ENCODE peak calls at places on chromosomes 13 and 19, in six cellular contexts. One of them, this sample, is unnamed.

GRCh38 chr13:70080030-70080429 is 27.6 kb upstream of the ATXN8OS start:
- DNase-seq in neural progenitor cell: no peak
- DNase-seq in OCI-LY7: no peak
- DNase-seq in GM23248: no peak
- DNase-seq in GM23338: no peak
- DNase-seq in PC-3: no peak
- DNase-seq in this sample: peak

GRCh38 chr13:92188574-92188973 is 790.2 kb downstream of the GPC5 start:
- DNase-seq in neural progenitor cell: no peak
- DNase-seq in OCI-LY7: no peak
- DNase-seq in GM23248: no peak
- DNase-seq in GM23338: no peak
- DNase-seq in PC-3: no peak
- DNase-seq in this sample: no peak

GRCh38 chr19:43700368-43701015 is 15.4 kb upstream of the IRGC start:
- DNase-seq in neural progenitor cell: peak
- DNase-seq in OCI-LY7: no peak
- DNase-seq in GM23248: peak
- DNase-seq in GM23338: no peak
- DNase-seq in PC-3: peak
- DNase-seq in this sample: no peak

GRCh38 chr13:49711218-49711863 is 20.1 kb upstream of the EBPL start:
- DNase-seq in neural progenitor cell: no peak
- DNase-seq in OCI-LY7: no peak
- DNase-seq in GM23248: peak
- DNase-seq in GM23338: no peak
- DNase-seq in PC-3: peak
- DNase-seq in this sample: no peak

GRCh38 chr19:36125557-36125956 is 10.3 kb downstream of the TBCB start:
- DNase-seq in neural progenitor cell: no peak
- DNase-seq in OCI-LY7: no peak
- DNase-seq in GM23248: no peak
- DNase-seq in GM23338: no peak
- DNase-seq in PC-3: no peak
- DNase-seq in this sample: peak

GRCh38 chr19:28582344-28582743 is 630.6 kb downstream of the UQCRFS1 start:
- DNase-seq in neural progenitor cell: no peak
- DNase-seq in OCI-LY7: no peak
- DNase-seq in GM23248: no peak
- DNase-seq in GM23338: no peak
- DNase-seq in PC-3: no peak
- DNase-seq in this sample: no peak

GRCh38 chr13:23510979-23511735 is 59.1 kb upstream of the TNFRSF19 start:
- DNase-seq in neural progenitor cell: peak
- DNase-seq in OCI-LY7: peak
- DNase-seq in GM23248: peak
- DNase-seq in GM23338: peak
- DNase-seq in PC-3: peak
- DNase-seq in this sample: no peak

GRCh38 chr19:40424637-40425449 is 949 bp downstream of the SERTAD1 start:
- DNase-seq in neural progenitor cell: peak
- DNase-seq in OCI-LY7: no peak
- DNase-seq in GM23248: peak
- DNase-seq in GM23338: peak
- DNase-seq in PC-3: no peak
- DNase-seq in this sample: no peak

GRCh38 chr13:39410089-39410901 is 192.7 kb downstream of the LHFPL6 start:
- DNase-seq in neural progenitor cell: no peak
- DNase-seq in OCI-LY7: no peak
- DNase-seq in GM23248: peak
- DNase-seq in GM23338: peak
- DNase-seq in PC-3: no peak
- DNase-seq in this sample: no peak

GRCh38 chr13:30972888-30973377 is 40.5 kb downstream of the TEX26 start:
- DNase-seq in neural progenitor cell: no peak
- DNase-seq in OCI-LY7: no peak
- DNase-seq in GM23248: peak
- DNase-seq in GM23338: no peak
- DNase-seq in PC-3: peak
- DNase-seq in this sample: no peak

GRCh38 chr19:30545752-30546151 is 173.6 kb downstream of the ZNF536 start:
- DNase-seq in neural progenitor cell: no peak
- DNase-seq in OCI-LY7: no peak
- DNase-seq in GM23248: no peak
- DNase-seq in GM23338: no peak
- DNase-seq in PC-3: no peak
- DNase-seq in this sample: no peak

GRCh38 chr13:36038785-36039415 is 92.3 kb downstream of the DCLK1 start:
- DNase-seq in neural progenitor cell: no peak
- DNase-seq in OCI-LY7: no peak
- DNase-seq in GM23248: peak
- DNase-seq in GM23338: no peak
- DNase-seq in PC-3: no peak
- DNase-seq in this sample: no peak

GRCh38 chr19:34317311-34317927 is 47.6 kb upstream of the GPI start:
- DNase-seq in neural progenitor cell: no peak
- DNase-seq in OCI-LY7: peak
- DNase-seq in GM23248: peak
- DNase-seq in GM23338: no peak
- DNase-seq in PC-3: no peak
- DNase-seq in this sample: no peak

GRCh38 chr19:18832331-18833140 is 777 bp downstream of the UPF1 start:
- DNase-seq in neural progenitor cell: peak
- DNase-seq in OCI-LY7: peak
- DNase-seq in GM23248: peak
- DNase-seq in GM23338: peak
- DNase-seq in PC-3: peak
- DNase-seq in this sample: peak

GRCh38 chr19:13935765-13936486 is 2.3 kb downstream of the PODNL1 start:
- DNase-seq in neural progenitor cell: peak
- DNase-seq in OCI-LY7: no peak
- DNase-seq in GM23248: no peak
- DNase-seq in GM23338: peak
- DNase-seq in PC-3: no peak
- DNase-seq in this sample: peak

GRCh38 chr19:37980419-37980975 is 73.5 kb downstream of the SIPA1L3 start:
- DNase-seq in neural progenitor cell: no peak
- DNase-seq in OCI-LY7: no peak
- DNase-seq in GM23248: no peak
- DNase-seq in GM23338: no peak
- DNase-seq in PC-3: no peak
- DNase-seq in this sample: no peak

GRCh38 chr13:49997935-49998334 is 1.1 kb downstream of the TRIM13 start:
- DNase-seq in neural progenitor cell: no peak
- DNase-seq in OCI-LY7: peak
- DNase-seq in GM23248: peak
- DNase-seq in GM23338: peak
- DNase-seq in PC-3: peak
- DNase-seq in this sample: no peak

GRCh38 chr13:78910147-78910546 is 251.2 kb upstream of the OBI1 start:
- DNase-seq in neural progenitor cell: no peak
- DNase-seq in OCI-LY7: no peak
- DNase-seq in GM23248: no peak
- DNase-seq in GM23338: no peak
- DNase-seq in PC-3: no peak
- DNase-seq in this sample: no peak

GRCh38 chr13:78909276-78909675 is 250.3 kb upstream of the OBI1 start:
- DNase-seq in neural progenitor cell: no peak
- DNase-seq in OCI-LY7: no peak
- DNase-seq in GM23248: no peak
- DNase-seq in GM23338: no peak
- DNase-seq in PC-3: no peak
- DNase-seq in this sample: no peak

DNA sequence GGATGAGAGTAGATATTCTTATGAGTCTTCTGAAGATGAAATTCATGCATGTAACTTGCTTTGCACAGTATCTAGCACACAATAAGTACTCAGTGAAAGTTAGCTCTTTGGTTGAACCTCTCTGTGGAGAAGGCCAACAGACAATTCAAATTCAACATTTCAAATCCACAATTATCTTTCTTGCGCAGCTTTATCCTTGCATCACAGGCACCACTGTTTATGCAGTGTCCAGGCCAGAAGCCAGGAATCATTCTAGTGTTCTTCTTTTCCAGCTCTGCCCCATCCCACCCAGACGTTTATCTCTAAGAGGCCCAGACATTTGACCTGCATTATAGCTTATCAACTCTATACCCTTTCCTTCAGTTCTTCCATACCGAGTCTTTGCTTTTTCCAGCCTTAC is 254.7 kb upstream of the OBI1 start:
- DNase-seq in neural progenitor cell: no peak
- DNase-seq in OCI-LY7: no peak
- DNase-seq in GM23248: no peak
- DNase-seq in GM23338: no peak
- DNase-seq in PC-3: no peak
- DNase-seq in this sample: no peak
- TF ChIP-seq EZH2phosphoT487 in neural progenitor cell: no peak
- TF ChIP-seq EZH2phosphoT487 in OCI-LY7: no peak
- TF ChIP-seq EZH2phosphoT487 in GM23248: no peak
- TF ChIP-seq EZH2phosphoT487 in GM23338: no peak
- TF ChIP-seq EZH2phosphoT487 in PC-3: no peak
- TF ChIP-seq EZH2phosphoT487 in this sample: no peak

GRCh38 chr19:7869910-7870511 is 4.2 kb downstream of the PRR36 start:
- DNase-seq in neural progenitor cell: peak
- DNase-seq in OCI-LY7: peak
- DNase-seq in GM23248: peak
- DNase-seq in GM23338: peak
- DNase-seq in PC-3: peak
- DNase-seq in this sample: peak
- H3K27ac ChIP-seq in neural progenitor cell: no peak
- H3K27ac ChIP-seq in OCI-LY7: no peak
- H3K27ac ChIP-seq in GM23248: no peak
- H3K27ac ChIP-seq in GM23338: no peak
- H3K27ac ChIP-seq in PC-3: peak
- H3K27ac ChIP-seq in this sample: no peak

GRCh38 chr13:58547419-58547818 is 915.9 kb downstream of the PCDH17 start:
- DNase-seq in neural progenitor cell: no peak
- DNase-seq in OCI-LY7: no peak
- DNase-seq in GM23248: no peak
- DNase-seq in GM23338: no peak
- DNase-seq in PC-3: no peak
- DNase-seq in this sample: no peak

DNA sequence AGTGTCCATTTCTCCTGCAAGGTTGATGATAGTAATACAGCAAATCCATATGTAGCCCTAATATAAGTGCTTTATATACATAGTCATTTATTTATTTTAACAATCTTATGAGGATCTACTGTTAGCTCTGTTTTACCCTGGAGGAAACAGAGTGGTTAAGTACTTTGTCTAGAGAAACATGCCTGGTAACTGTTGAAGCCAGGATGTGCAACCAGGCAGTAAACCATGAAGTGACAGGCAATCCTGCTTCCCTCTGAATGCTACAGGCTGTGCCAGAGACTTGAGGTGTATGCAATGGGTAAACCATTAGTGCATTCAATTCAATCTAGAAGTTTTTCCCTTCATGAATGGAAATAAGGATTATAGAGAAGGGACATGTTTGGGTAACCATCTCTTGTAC is 911.0 kb downstream of the PCDH17 start:
- DNase-seq in neural progenitor cell: no peak
- DNase-seq in OCI-LY7: no peak
- DNase-seq in GM23248: no peak
- DNase-seq in GM23338: no peak
- DNase-seq in PC-3: no peak
- DNase-seq in this sample: no peak
- TF ChIP-seq EZH2phosphoT487 in neural progenitor cell: no peak
- TF ChIP-seq EZH2phosphoT487 in OCI-LY7: no peak
- TF ChIP-seq EZH2phosphoT487 in GM23248: no peak
- TF ChIP-seq EZH2phosphoT487 in GM23338: no peak
- TF ChIP-seq EZH2phosphoT487 in PC-3: no peak
- TF ChIP-seq EZH2phosphoT487 in this sample: no peak

DNA sequence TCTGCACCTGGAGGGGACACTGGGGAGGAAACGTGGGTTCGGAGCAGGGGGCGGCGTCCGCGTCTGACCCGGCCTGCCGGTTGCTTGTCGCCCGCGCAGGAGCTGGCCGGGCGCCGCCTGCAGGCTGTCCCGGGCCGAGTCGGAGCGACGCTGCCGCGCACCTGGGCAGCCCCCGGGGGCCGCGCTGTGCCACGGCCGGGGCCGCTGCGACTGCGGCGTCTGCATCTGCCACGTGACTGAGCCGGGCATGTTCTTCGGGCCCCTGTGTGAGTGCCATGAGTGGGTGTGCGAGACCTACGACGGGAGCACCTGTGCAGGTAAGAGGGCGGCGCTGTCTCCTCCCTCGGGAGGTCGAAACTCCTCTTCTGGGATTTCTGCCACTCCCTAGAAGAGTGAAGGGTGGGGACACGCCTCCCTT is 1.3 kb downstream of the ITGBL1 start:
- DNase-seq in neural progenitor cell: no peak
- DNase-seq in OCI-LY7: no peak
- DNase-seq in GM23248: peak
- DNase-seq in GM23338: peak
- DNase-seq in PC-3: peak
- DNase-seq in this sample: peak
- H3K27ac ChIP-seq in neural progenitor cell: no peak
- H3K27ac ChIP-seq in OCI-LY7: no peak
- H3K27ac ChIP-seq in GM23248: peak
- H3K27ac ChIP-seq in GM23338: no peak
- H3K27ac ChIP-seq in PC-3: peak
- H3K27ac ChIP-seq in this sample: peak

DNA sequence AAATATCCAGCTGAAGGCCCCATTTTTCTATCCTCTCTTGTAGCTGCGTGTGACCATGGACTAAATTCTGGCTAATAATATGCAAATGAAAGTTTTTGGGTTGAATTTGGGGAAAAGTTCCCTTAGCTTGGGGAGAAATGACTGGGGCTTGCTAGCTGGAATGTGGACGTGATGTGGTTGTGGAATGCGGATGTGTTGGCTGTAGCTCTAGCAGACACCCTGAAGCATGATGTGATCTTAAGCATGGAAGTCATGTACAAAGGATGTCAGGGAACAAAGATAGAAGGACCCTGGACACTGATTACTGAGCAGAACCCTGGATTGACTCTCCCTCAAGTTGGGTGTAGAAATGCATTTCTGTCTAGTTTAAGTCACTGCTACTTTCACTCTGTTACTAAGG is 25.4 kb upstream of the SCEL start:
- DNase-seq in neural progenitor cell: no peak
- DNase-seq in OCI-LY7: no peak
- DNase-seq in GM23248: no peak
- DNase-seq in GM23338: no peak
- DNase-seq in PC-3: no peak
- DNase-seq in this sample: no peak
- TF ChIP-seq EZH2phosphoT487 in neural progenitor cell: no peak
- TF ChIP-seq EZH2phosphoT487 in OCI-LY7: no peak
- TF ChIP-seq EZH2phosphoT487 in GM23248: no peak
- TF ChIP-seq EZH2phosphoT487 in GM23338: no peak
- TF ChIP-seq EZH2phosphoT487 in PC-3: no peak
- TF ChIP-seq EZH2phosphoT487 in this sample: no peak